ENCODE peak calls at places on chromosome 12, in five cellular contexts. K is Panc1; J is activated T-cell treated with anti-CD3 and anti-CD28 coated beads, Interleukin-2, amount 50 U/mL, for 4 hours; T is pancreas; B is left ventricle myocardium superior. U is an unnamed sample.

GRCh38 chr12:40942326-40942725 is 245.8 kb upstream of the PDZRN4 start:
- ATAC-seq in K (no peak), J (no peak), T (no peak), B (no peak), U (no peak)

GRCh38 chr12:22321620-22322019 is 12.9 kb downstream of the ST8SIA1 start:
- ATAC-seq in K (no peak), J (peak; percentile 84), T (no peak), B (peak; percentile 21), U (no peak)

GRCh38 chr12:4288296-4289019 is 14.9 kb downstream of the CCND2 start:
- ATAC-seq in K (no peak), J (no peak), T (no peak), B (peak; percentile 4), U (no peak)

GRCh38 chr12:31959701-31960391 is 631 bp downstream of the RESF1 start:
- ATAC-seq in K (peak; percentile 84), J (peak; percentile 69), T (peak; percentile 72), B (peak; percentile 73), U (peak; percentile 53)

GRCh38 chr12:98262886-98263285 is 252.5 kb upstream of the TMPO start:
- ATAC-seq in K (no peak), J (no peak), T (no peak), B (no peak), U (no peak)

GRCh38 chr12:49323524-49324097 is 556 bp downstream of the TROAP start:
- ATAC-seq in K (no peak), J (no peak), T (no peak), B (no peak), U (no peak)

GRCh38 chr12:78928200-78929074 is 63.9 kb downstream of the SYT1 start:
- ATAC-seq in K (no peak), J (no peak), T (no peak), B (no peak), U (peak; percentile 67)

GRCh38 chr12:57890191-57891120 is 43.9 kb upstream of the CTDSP2 start:
- ATAC-seq in K (no peak), J (no peak), T (no peak), B (no peak), U (peak; percentile 10)

GRCh38 chr12:124030510-124030909 is 57.5 kb downstream of the ZNF664 start:
- ATAC-seq in K (no peak), J (no peak), T (peak; percentile 34), B (no peak), U (no peak)

GRCh38 chr12:130717752-130718151 is 1.7 kb upstream of the RIMBP2 start:
- ATAC-seq in K (no peak), J (no peak), T (no peak), B (no peak), U (no peak)

GRCh38 chr12:6384499-6385436 is 806 bp downstream of the LTBR start:
- ATAC-seq in K (no peak), J (no peak), T (peak; percentile 19), B (peak; percentile 4), U (peak; percentile 30)

GRCh38 chr12:59388176-59388575 is 207.7 kb upstream of the SLC16A7 start:
- ATAC-seq in K (no peak), J (no peak), T (no peak), B (no peak), U (no peak)

GRCh38 chr12:123062682-123063426 is 82.4 kb downstream of the ARL6IP4 start:
- ATAC-seq in K (peak; percentile 73), J (no peak), T (peak; percentile 83), B (peak; percentile 76), U (peak; percentile 59)

GRCh38 chr12:68416350-68416749 is 84.2 kb upstream of the MDM1 start:
- ATAC-seq in K (no peak), J (no peak), T (no peak), B (no peak), U (peak; percentile 96)

GRCh38 chr12:1518763-1519516 is 75.4 kb downstream of the FBXL14 start:
- ATAC-seq in K (peak; percentile 89), J (no peak), T (peak; percentile 26), B (no peak), U (peak; percentile 69)

GRCh38 chr12:15707516-15708199 is 81.5 kb downstream of the EPS8 start:
- ATAC-seq in K (no peak), J (no peak), T (no peak), B (no peak), U (no peak)

GRCh38 chr12:39912211-39912980 is 193.5 kb downstream of the SLC2A13 start:
- ATAC-seq in K (no peak), J (no peak), T (peak; percentile 100), B (peak; percentile 69), U (peak; percentile 99)

GRCh38 chr12:75650989-75651695 is 139.7 kb upstream of the KRR1 start:
- ATAC-seq in K (no peak), J (no peak), T (no peak), B (peak; percentile 74), U (peak; percentile 19)

GRCh38 chr12:38985961-38986360 is 80.6 kb upstream of the CPNE8 start:
- ATAC-seq in K (no peak), J (no peak), T (no peak), B (no peak), U (no peak)

GRCh38 chr12:122226366-122227222 is 742 bp upstream of the DIABLO start:
- ATAC-seq in K (no peak), J (peak; percentile 67), T (no peak), B (no peak), U (no peak)

GRCh38 chr12:131985145-131985875 is 35.6 kb downstream of the EP400 start:
- ATAC-seq in K (no peak), J (no peak), T (no peak), B (peak; percentile 26), U (no peak)

GRCh38 chr12:104370989-104371870 is 67.7 kb downstream of the EID3 start:
- ATAC-seq in K (peak; percentile 71), J (no peak), T (no peak), B (no peak), U (peak; percentile 48)

GRCh38 chr12:3841783-3842182 is 31.4 kb downstream of the PARP11 start:
- ATAC-seq in K (no peak), J (no peak), T (no peak), B (peak; percentile 60), U (no peak)

GRCh38 chr12:4147051-4147481 is 126.5 kb upstream of the CCND2 start:
- ATAC-seq in K (no peak), J (no peak), T (no peak), B (no peak), U (no peak)

GRCh38 chr12:86257173-86257572 is 982 bp upstream of the MGAT4C start:
- ATAC-seq in K (no peak), J (no peak), T (no peak), B (peak; percentile 91), U (no peak)

GRCh38 chr12:25435431-25435830 is 117.7 kb downstream of the LMNTD1 start:
- ATAC-seq in K (no peak), J (no peak), T (no peak), B (no peak), U (no peak)

GRCh38 chr12:98823012-98823411 is 177.9 kb downstream of the APAF1 start:
- ATAC-seq in K (no peak), J (no peak), T (no peak), B (peak; percentile 53), U (no peak)

GRCh38 chr12:3205742-3206519 is 128.8 kb downstream of the TSPAN9 start:
- ATAC-seq in K (no peak), J (no peak), T (peak; percentile 80), B (peak; percentile 6), U (no peak)

GRCh38 chr12:40106202-40106533 is 287 bp upstream of the SLC2A13 start:
- ATAC-seq in K (peak; percentile 56), J (no peak), T (no peak), B (peak; percentile 27), U (no peak)

GRCh38 chr12:46160081-46160980 is 108.5 kb downstream of the SLC38A1 start:
- ATAC-seq in K (no peak), J (no peak), T (peak; percentile 56), B (peak; percentile 87), U (peak; percentile 95)

GRCh38 chr12:121708313-121709063 is 4.1 kb upstream of the TMEM120B start:
- ATAC-seq in K (no peak), J (no peak), T (no peak), B (no peak), U (no peak)

GRCh38 chr12:11862794-11863193 is 207.9 kb upstream of the BCL2L14 start:
- ATAC-seq in K (no peak), J (peak; percentile 30), T (peak; percentile 83), B (peak; percentile 73), U (no peak)

GRCh38 chr12:123908884-123909807 is 63.5 kb downstream of the CCDC92 start:
- ATAC-seq in K (no peak), J (no peak), T (no peak), B (no peak), U (no peak)

GRCh38 chr12:100827901-100828520 is 33.4 kb downstream of the ANO4 start:
- ATAC-seq in K (peak; percentile 60), J (no peak), T (peak; percentile 86), B (no peak), U (no peak)

GRCh38 chr12:28800129-28800528 is 348.9 kb upstream of the FAR2 start:
- ATAC-seq in K (no peak), J (no peak), T (no peak), B (no peak), U (no peak)

GRCh38 chr12:89873745-89874144 is 165.1 kb upstream of the ATP2B1 start:
- ATAC-seq in K (no peak), J (no peak), T (no peak), B (peak; percentile 41), U (no peak)

GRCh38 chr12:20367731-20368652 is at the start of gene PDE3A:
- ATAC-seq in K (peak; percentile 77), J (no peak), T (peak; percentile 56), B (peak; percentile 52), U (peak; percentile 37)